ENCODE peak calls at places on chromosomes 1 and 21, in four cellular contexts. One of them, this sample, is unnamed.

GRCh38 chr1:198556969-198557368 is 16.5 kb upstream of the ATP6V1G3 start:
- DNase-seq in uterus: peak
- DNase-seq in fibroblast of villous mesenchyme: no peak
- DNase-seq in GM06990: peak
- DNase-seq in this sample: no peak

GRCh38 chr1:177770096-177770495 is 199.8 kb downstream of the SEC16B start:
- DNase-seq in uterus: no peak
- DNase-seq in fibroblast of villous mesenchyme: no peak
- DNase-seq in GM06990: no peak
- DNase-seq in this sample: no peak

GRCh38 chr1:117574206-117574835 is 31.5 kb upstream of the TENT5C start:
- DNase-seq in fibroblast of villous mesenchyme: no peak
- DNase-seq in uterus: no peak
- DNase-seq in GM06990: no peak
- DNase-seq in this sample: no peak

GRCh38 chr1:218785928-218786327 is 387.8 kb upstream of the LYPLAL1 start:
- DNase-seq in uterus: peak
- DNase-seq in fibroblast of villous mesenchyme: peak
- DNase-seq in GM06990: no peak
- DNase-seq in this sample: no peak

GRCh38 chr1:85296980-85297379 is 20.5 kb upstream of the BCL10 start:
- DNase-seq in GM06990: no peak
- DNase-seq in uterus: no peak
- DNase-seq in fibroblast of villous mesenchyme: no peak
- DNase-seq in this sample: peak

GRCh38 chr1:182877842-182878241 is 38.7 kb downstream of the DHX9 start:
- DNase-seq in GM06990: no peak
- DNase-seq in fibroblast of villous mesenchyme: no peak
- DNase-seq in uterus: no peak
- DNase-seq in this sample: no peak

GRCh38 chr21:26581818-26582217 is 8.7 kb upstream of the CYYR1 start:
- DNase-seq in fibroblast of villous mesenchyme: no peak
- DNase-seq in GM06990: no peak
- DNase-seq in uterus: no peak
- DNase-seq in this sample: no peak

GRCh38 chr1:47023268-47024137 is at the start of gene CYP4X1:
- DNase-seq in uterus: peak
- DNase-seq in fibroblast of villous mesenchyme: no peak
- DNase-seq in GM06990: no peak
- DNase-seq in this sample: peak

GRCh38 chr1:116218922-116219321 is 107.7 kb downstream of the MAB21L3 start:
- DNase-seq in uterus: no peak
- DNase-seq in fibroblast of villous mesenchyme: no peak
- DNase-seq in GM06990: no peak
- DNase-seq in this sample: no peak

GRCh38 chr1:157289424-157290105 is 151.4 kb upstream of the ETV3 start:
- DNase-seq in uterus: no peak
- DNase-seq in GM06990: no peak
- DNase-seq in fibroblast of villous mesenchyme: no peak
- DNase-seq in this sample: no peak

GRCh38 chr1:11550664-11551283 is 71.8 kb downstream of the DISP3 start:
- DNase-seq in uterus: peak
- DNase-seq in fibroblast of villous mesenchyme: peak
- DNase-seq in GM06990: no peak
- DNase-seq in this sample: peak

GRCh38 chr1:41151846-41152245 is 90.3 kb downstream of the SCMH1 start:
- DNase-seq in fibroblast of villous mesenchyme: no peak
- DNase-seq in GM06990: no peak
- DNase-seq in uterus: no peak
- DNase-seq in this sample: no peak

GRCh38 chr1:86448670-86449069 is 20.1 kb upstream of the CLCA1 start:
- DNase-seq in fibroblast of villous mesenchyme: no peak
- DNase-seq in uterus: no peak
- DNase-seq in GM06990: no peak
- DNase-seq in this sample: no peak

GRCh38 chr1:56533621-56534020 is 45.7 kb downstream of the PLPP3 start:
- DNase-seq in uterus: no peak
- DNase-seq in fibroblast of villous mesenchyme: no peak
- DNase-seq in GM06990: no peak
- DNase-seq in this sample: peak

GRCh38 chr1:8276173-8276914 is 41.6 kb upstream of the SLC45A1 start:
- DNase-seq in uterus: no peak
- DNase-seq in fibroblast of villous mesenchyme: no peak
- DNase-seq in GM06990: peak
- DNase-seq in this sample: no peak

GRCh38 chr21:37848721-37849490 is 67.4 kb downstream of the KCNJ6 start:
- DNase-seq in GM06990: no peak
- DNase-seq in uterus: no peak
- DNase-seq in fibroblast of villous mesenchyme: no peak
- DNase-seq in this sample: no peak

GRCh38 chr1:66570196-66570595 is 36.2 kb downstream of the SGIP1 start:
- DNase-seq in fibroblast of villous mesenchyme: no peak
- DNase-seq in uterus: no peak
- DNase-seq in GM06990: no peak
- DNase-seq in this sample: peak

GRCh38 chr1:173303984-173304383 is 96.9 kb upstream of the TNFSF4 start:
- DNase-seq in GM06990: no peak
- DNase-seq in fibroblast of villous mesenchyme: no peak
- DNase-seq in uterus: no peak
- DNase-seq in this sample: no peak

GRCh38 chr1:30755334-30755733 is 2.2 kb downstream of the LAPTM5 start:
- DNase-seq in uterus: no peak
- DNase-seq in GM06990: no peak
- DNase-seq in fibroblast of villous mesenchyme: no peak
- DNase-seq in this sample: no peak

GRCh38 chr1:29709711-29710169 is 473.4 kb downstream of the PTPRU start:
- DNase-seq in uterus: no peak
- DNase-seq in fibroblast of villous mesenchyme: peak
- DNase-seq in GM06990: no peak
- DNase-seq in this sample: peak

GRCh38 chr1:227886993-227887696 is 60.6 kb downstream of the WNT9A start:
- DNase-seq in GM06990: no peak
- DNase-seq in fibroblast of villous mesenchyme: peak
- DNase-seq in uterus: peak
- DNase-seq in this sample: no peak

GRCh38 chr1:17531682-17532487 is 7.6 kb upstream of the ARHGEF10L start:
- DNase-seq in GM06990: no peak
- DNase-seq in fibroblast of villous mesenchyme: peak
- DNase-seq in uterus: peak
- DNase-seq in this sample: no peak

GRCh38 chr1:51648180-51649109 is 31.6 kb downstream of the OSBPL9 start:
- DNase-seq in uterus: no peak
- DNase-seq in GM06990: no peak
- DNase-seq in fibroblast of villous mesenchyme: peak
- DNase-seq in this sample: peak

GRCh38 chr1:156089704-156090103 is 7.4 kb upstream of the MEX3A start:
- DNase-seq in fibroblast of villous mesenchyme: no peak
- DNase-seq in uterus: no peak
- DNase-seq in GM06990: no peak
- DNase-seq in this sample: no peak

GRCh38 chr1:19038096-19038495 is 81.6 kb upstream of the IFFO2 start:
- DNase-seq in GM06990: no peak
- DNase-seq in uterus: no peak
- DNase-seq in fibroblast of villous mesenchyme: no peak
- DNase-seq in this sample: no peak

GRCh38 chr1:89884718-89885596 is 64.1 kb downstream of the LRRC8D start:
- DNase-seq in uterus: no peak
- DNase-seq in GM06990: no peak
- DNase-seq in fibroblast of villous mesenchyme: peak
- DNase-seq in this sample: peak

GRCh38 chr1:233936422-233936821 is 31.9 kb downstream of the SLC35F3 start:
- DNase-seq in fibroblast of villous mesenchyme: no peak
- DNase-seq in GM06990: no peak
- DNase-seq in uterus: no peak
- DNase-seq in this sample: no peak

GRCh38 chr1:171122299-171122698 is 31.6 kb downstream of the FMO3 start:
- DNase-seq in fibroblast of villous mesenchyme: no peak
- DNase-seq in GM06990: no peak
- DNase-seq in uterus: no peak
- DNase-seq in this sample: no peak

GRCh38 chr1:32178380-32179192 is 889 bp upstream of the TXLNA start:
- DNase-seq in uterus: no peak
- DNase-seq in GM06990: no peak
- DNase-seq in fibroblast of villous mesenchyme: peak
- DNase-seq in this sample: no peak

GRCh38 chr1:209625205-209625549 is 27.0 kb downstream of the LAMB3 start:
- DNase-seq in fibroblast of villous mesenchyme: no peak
- DNase-seq in GM06990: no peak
- DNase-seq in uterus: no peak
- DNase-seq in this sample: no peak

GRCh38 chr1:224700915-224701531 is 84.9 kb downstream of the CNIH3 start:
- DNase-seq in uterus: no peak
- DNase-seq in GM06990: peak
- DNase-seq in fibroblast of villous mesenchyme: peak
- DNase-seq in this sample: peak

GRCh38 chr1:7279753-7280150 is 491.3 kb upstream of the VAMP3 start:
- DNase-seq in uterus: no peak
- DNase-seq in GM06990: no peak
- DNase-seq in fibroblast of villous mesenchyme: no peak
- DNase-seq in this sample: no peak

GRCh38 chr1:183323849-183324683 is 94.1 kb downstream of the NMNAT2 start:
- DNase-seq in GM06990: no peak
- DNase-seq in fibroblast of villous mesenchyme: no peak
- DNase-seq in uterus: no peak
- DNase-seq in this sample: no peak

GRCh38 chr1:109984190-109984455 is 442 bp upstream of the AHCYL1 start:
- DNase-seq in GM06990: no peak
- DNase-seq in fibroblast of villous mesenchyme: peak
- DNase-seq in uterus: no peak
- DNase-seq in this sample: no peak

GRCh38 chr1:19893687-19894086 is 11.5 kb downstream of the OTUD3 start:
- DNase-seq in uterus: no peak
- DNase-seq in GM06990: no peak
- DNase-seq in fibroblast of villous mesenchyme: no peak
- DNase-seq in this sample: no peak

GRCh38 chr1:202438393-202439174 is 90.1 kb downstream of the PPP1R12B start:
- DNase-seq in fibroblast of villous mesenchyme: no peak
- DNase-seq in GM06990: peak
- DNase-seq in uterus: no peak
- DNase-seq in this sample: no peak

GRCh38 chr21:31248598-31248997 is 95.5 kb downstream of the TIAM1 start:
- DNase-seq in uterus: no peak
- DNase-seq in fibroblast of villous mesenchyme: peak
- DNase-seq in GM06990: no peak
- DNase-seq in this sample: peak

DNA sequence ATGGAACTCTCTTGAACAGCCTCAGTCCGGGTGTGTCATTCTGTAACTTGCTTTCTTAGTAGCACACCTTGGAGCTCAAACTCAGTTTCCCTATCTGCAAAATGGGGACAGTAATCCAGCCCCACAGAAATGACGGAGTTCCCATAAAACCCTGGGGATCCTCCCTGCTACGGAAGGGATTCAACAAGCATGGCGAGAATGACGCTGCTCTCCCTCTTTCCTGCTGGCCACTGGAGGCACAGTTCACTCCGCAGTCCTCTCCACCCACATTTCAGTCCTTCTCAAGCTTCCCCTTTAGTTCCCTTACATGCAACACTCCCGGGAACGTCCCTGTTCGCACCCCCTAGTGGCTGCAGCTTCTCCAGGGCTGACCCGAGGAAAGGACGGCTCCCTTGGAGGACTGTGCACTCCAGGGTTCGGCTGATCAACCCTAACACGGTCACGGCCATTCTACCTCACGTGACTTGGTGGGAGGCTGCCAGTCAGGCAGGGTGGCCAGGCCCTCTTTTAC is 20.6 kb downstream of the RUNX3 start:
- DNase-seq in uterus: peak
- DNase-seq in GM06990: peak
- DNase-seq in fibroblast of villous mesenchyme: peak
- DNase-seq in this sample: peak
- TF ChIP-seq CTCF in uterus: peak
- TF ChIP-seq CTCF in GM06990: peak
- TF ChIP-seq CTCF in fibroblast of villous mesenchyme: peak
- TF ChIP-seq CTCF in this sample: peak

GRCh38 chr1:151398691-151399065 is 695 bp upstream of the PSMB4 start:
- DNase-seq in GM06990: no peak
- DNase-seq in fibroblast of villous mesenchyme: no peak
- DNase-seq in uterus: no peak
- DNase-seq in this sample: no peak
- H3K4me3 ChIP-seq in GM06990: no peak
- H3K4me3 ChIP-seq in fibroblast of villous mesenchyme: no peak
- H3K4me3 ChIP-seq in uterus: peak
- H3K4me3 ChIP-seq in this sample: no peak

GRCh38 chr1:2415337-2415736 is 3.0 kb upstream of the PEX10 start:
- DNase-seq in GM06990: no peak
- DNase-seq in uterus: no peak
- DNase-seq in fibroblast of villous mesenchyme: no peak
- DNase-seq in this sample: no peak

GRCh38 chr1:2415801-2416208 is 3.4 kb upstream of the PEX10 start:
- DNase-seq in fibroblast of villous mesenchyme: no peak
- DNase-seq in uterus: no peak
- DNase-seq in GM06990: peak
- DNase-seq in this sample: peak

GRCh38 chr1:2413495-2414296 is 1.3 kb upstream of the PEX10 start:
- DNase-seq in uterus: peak
- DNase-seq in fibroblast of villous mesenchyme: no peak
- DNase-seq in GM06990: peak
- DNase-seq in this sample: no peak

GRCh38 chr1:2412773-2413494 is 570 bp upstream of the PEX10 start:
- DNase-seq in fibroblast of villous mesenchyme: peak
- DNase-seq in uterus: peak
- DNase-seq in GM06990: peak
- DNase-seq in this sample: peak

DNA sequence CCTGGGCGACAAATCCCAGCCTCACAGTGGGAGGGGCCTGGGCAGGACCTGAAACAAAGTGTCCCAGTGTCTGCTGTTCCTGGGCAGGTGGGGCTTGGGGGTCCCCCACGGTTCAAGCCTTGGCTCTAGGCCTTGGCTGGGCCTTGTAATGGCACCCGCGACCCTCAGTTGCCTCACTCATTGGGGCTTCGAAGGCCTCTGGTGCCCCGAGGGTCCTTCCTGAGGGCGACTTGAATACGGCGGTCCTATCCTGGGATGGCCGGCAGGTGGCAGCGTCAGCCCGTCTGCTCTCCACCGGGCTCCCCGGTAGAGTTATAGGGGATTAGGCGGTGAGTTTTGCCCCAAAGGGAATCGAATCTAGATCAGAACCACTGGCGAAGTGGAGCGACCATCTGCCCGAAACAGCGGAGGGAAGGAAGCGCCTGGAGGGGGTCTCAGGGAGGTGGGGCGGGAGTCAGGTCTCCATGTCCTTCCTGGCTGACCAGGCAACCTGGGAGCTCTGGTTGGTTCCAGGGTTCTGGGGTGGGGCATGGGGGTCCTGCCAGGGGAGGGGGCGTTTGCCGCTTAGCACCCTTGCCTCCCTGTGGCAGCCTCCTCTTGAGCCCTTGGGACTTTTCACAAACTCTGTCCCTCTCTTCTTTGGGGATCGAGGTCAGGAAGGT is 2.1 kb upstream of the PEX10 start:
- DNase-seq in fibroblast of villous mesenchyme: peak
- DNase-seq in uterus: peak
- DNase-seq in GM06990: peak
- DNase-seq in this sample: peak
- TF ChIP-seq CTCF in fibroblast of villous mesenchyme: peak
- TF ChIP-seq CTCF in uterus: peak
- TF ChIP-seq CTCF in GM06990: peak
- TF ChIP-seq CTCF in this sample: peak

GRCh38 chr1:21439345-21439720 is 604 bp upstream of the NBPF3 start:
- DNase-seq in uterus: no peak
- DNase-seq in fibroblast of villous mesenchyme: no peak
- DNase-seq in GM06990: no peak
- DNase-seq in this sample: no peak
- H3K4me3 ChIP-seq in uterus: peak
- H3K4me3 ChIP-seq in fibroblast of villous mesenchyme: peak
- H3K4me3 ChIP-seq in GM06990: peak
- H3K4me3 ChIP-seq in this sample: peak

This sample was measured in epithelial cell of esophagus.